ENCODE peak calls at places on chromosome 9, in four cellular contexts. K is NCI-H69, G is prostate gland, E is WTC11. O is an unnamed sample.

GRCh38 chr9:107274953-107275422 is 8.1 kb upstream of the RAD23B start:
- DNase-seq in K (peak; percentile 32), G (no peak), E (no peak), O (no peak)

GRCh38 chr9:95880011-95880690 is 4.7 kb downstream of the ERCC6L2 start:
- DNase-seq in G (no peak), K (no peak), E (no peak), O (no peak)

GRCh38 chr9:19102181-19102630 is 498 bp downstream of the HAUS6 start:
- DNase-seq in K (peak; percentile 82), G (no peak), E (no peak), O (no peak)

GRCh38 chr9:75885652-75886051 is 4.8 kb upstream of the PCSK5 start:
- DNase-seq in E (no peak), G (no peak), K (no peak), O (no peak)

GRCh38 chr9:37408933-37409710 is 13.4 kb upstream of the GRHPR start:
- DNase-seq in E (no peak), K (peak; percentile 16), G (no peak), O (no peak)

GRCh38 chr9:27202056-27202455 is 93.0 kb downstream of the TEK start:
- DNase-seq in E (no peak), K (no peak), G (no peak), O (no peak)

GRCh38 chr9:74277532-74277931 is 219.6 kb upstream of the RORB start:
- DNase-seq in K (no peak), G (no peak), E (no peak), O (no peak)

GRCh38 chr9:93520523-93520922 is 55.9 kb upstream of the PHF2 start:
- DNase-seq in G (no peak), E (no peak), K (peak; percentile 60), O (no peak)

GRCh38 chr9:88387035-88387732 is 1.1 kb upstream of the SPIN1 start:
- DNase-seq in K (peak; percentile 83), E (no peak), G (peak; percentile 33), O (no peak)

GRCh38 chr9:108468364-108468763 is 387.4 kb downstream of the ACTL7B start:
- DNase-seq in K (peak; percentile 74), E (peak; percentile 78), G (no peak), O (peak; percentile 23)

GRCh38 chr9:93549636-93550035 is 26.7 kb upstream of the PHF2 start:
- DNase-seq in G (no peak), K (peak; percentile 99), E (no peak), O (no peak)

GRCh38 chr9:120980951-120981350 is 54.4 kb upstream of the TRAF1 start:
- DNase-seq in E (no peak), K (peak; percentile 68), G (no peak), O (no peak)

GRCh38 chr9:123000371-123001068 is 32.9 kb upstream of the GPR21 start:
- DNase-seq in G (no peak), K (no peak), E (no peak), O (no peak)

GRCh38 chr9:88730780-88731179 is 195.8 kb downstream of the NXNL2 start:
- DNase-seq in K (no peak), E (no peak), G (no peak), O (no peak)

GRCh38 chr9:104362912-104363472 is 141.1 kb upstream of the OR13F1 start:
- DNase-seq in E (no peak), G (no peak), K (no peak), O (no peak)

GRCh38 chr9:26685857-26686256 is 206.7 kb downstream of the CAAP1 start:
- DNase-seq in G (no peak), K (no peak), E (no peak), O (no peak)

GRCh38 chr9:529721-530120 is 311.8 kb upstream of the DMRT1 start:
- DNase-seq in K (no peak), E (no peak), G (no peak), O (no peak)

GRCh38 chr9:129773262-129774048 is 20.6 kb upstream of the PTGES start:
- DNase-seq in E (no peak), K (no peak), G (no peak), O (no peak)

GRCh38 chr9:128406848-128407391 is 13.7 kb upstream of the CERCAM start:
- DNase-seq in E (no peak), G (no peak), K (no peak), O (no peak)

GRCh38 chr9:37915911-37916470 is 12.1 kb upstream of the SLC25A51 start:
- DNase-seq in K (no peak), G (no peak), E (no peak), O (no peak)

GRCh38 chr9:744790-745456 is 96.6 kb upstream of the DMRT1 start:
- DNase-seq in E (no peak), K (no peak), G (no peak), O (no peak)

GRCh38 chr9:101601904-101602765 is 7.4 kb upstream of the PPP3R2 start:
- DNase-seq in K (peak; percentile 94), E (peak; percentile 22), G (peak; percentile 12), O (peak; percentile 47)

O was measured in iPS DF 19.7.